ENCODE peak calls at places on chromosomes 4 and X, in ten cellular contexts. Y is heart left ventricle, W is sigmoid colon, P is transverse colon, Q is IMR-90, E is body of pancreas, G is uterus, V is ovary, R is gastrocnemius medialis, B is tibial nerve. H is an unnamed sample.
A peak's percentile ranks its signal among the peaks of the same experiment; 100 is the strongest.

GRCh38 chr4:177974461-177974860 is 532.2 kb upstream of the AGA start:
- DNase-seq in P (no peak), V (no peak), B (no peak), R (no peak), Q (peak; percentile 31), Y (no peak), W (no peak), E (no peak), G (no peak), H (no peak)

GRCh38 chr4:98446499-98447375 is 185.6 kb downstream of the RAP1GDS1 start:
- DNase-seq in Q (peak; percentile 31), V (no peak), R (peak; percentile 19), E (peak; percentile 10), G (no peak), B (no peak), Y (no peak), P (peak; percentile 45), W (no peak), H (no peak)

GRCh38 chrX:109537324-109537665 is 651 bp downstream of the NXT2 start:
- DNase-seq in W (no peak), G (no peak), Y (no peak), R (no peak), Q (peak; percentile 77), V (no peak), B (no peak), P (peak; percentile 42), E (peak; percentile 68), H (no peak)

GRCh38 chrX:53682885-53683555 is 3.5 kb downstream of the HUWE1 start:
- DNase-seq in Q (peak; percentile 50), P (peak; percentile 25), V (no peak), Y (peak; percentile 19), W (peak; percentile 65), B (no peak), R (peak; percentile 40), E (peak; percentile 24), G (no peak), H (no peak)

GRCh38 chrX:38694394-38694793 is 106.9 kb upstream of the MID1IP1 start:
- DNase-seq in Q (no peak), E (no peak), R (no peak), Y (no peak), P (no peak), W (no peak), G (no peak), B (no peak), V (no peak), H (no peak)

GRCh38 chr4:41304221-41304620 is 47.5 kb downstream of the UCHL1 start:
- DNase-seq in R (no peak), G (no peak), P (no peak), Q (no peak), B (no peak), Y (no peak), W (no peak), E (no peak), V (no peak), H (no peak)

GRCh38 chr4:165532976-165533375 is 154.2 kb downstream of the CPE start:
- DNase-seq in B (no peak), Q (no peak), E (no peak), P (no peak), R (no peak), G (no peak), Y (no peak), W (no peak), V (no peak), H (no peak)

GRCh38 chrX:111652719-111653118 is 28.3 kb upstream of the ALG13 start:
- DNase-seq in P (no peak), W (no peak), E (no peak), Q (no peak), Y (no peak), V (no peak), G (no peak), B (no peak), R (no peak), H (no peak)

GRCh38 chrX:11100281-11101035 is 10.7 kb upstream of the HCCS start:
- DNase-seq in W (peak; percentile 74), G (peak; percentile 30), R (no peak), Q (peak; percentile 80), Y (peak; percentile 16), V (peak; percentile 23), E (peak; percentile 33), B (no peak), P (peak; percentile 20), H (no peak)

GRCh38 chrX:134761788-134762187 is 103.5 kb upstream of the PLAC1 start:
- DNase-seq in Y (no peak), V (no peak), R (no peak), E (peak; percentile 15), B (no peak), W (no peak), P (no peak), G (no peak), Q (no peak), H (no peak)

GRCh38 chr4:6028168-6028567 is 9.9 kb upstream of the C4orf50 start:
- DNase-seq in Y (no peak), V (no peak), W (no peak), Q (no peak), P (no peak), G (no peak), E (no peak), R (no peak), B (no peak), H (no peak)
- H3K27ac ChIP-seq in Y (no peak overlapping the region), V (no peak overlapping the region), W (no peak overlapping the region), Q (no peak overlapping the region), P (no peak overlapping the region), G (no peak overlapping the region), E (no peak overlapping the region), R (no peak overlapping the region), B (no peak overlapping the region), H (peak overlapping the region; percentile 73)

GRCh38 chr4:18406220-18406619 is 384.7 kb upstream of the LCORL start:
- DNase-seq in P (no peak), Y (no peak), W (no peak), E (no peak), B (no peak), Q (no peak), G (no peak), R (no peak), V (no peak), H (no peak)

GRCh38 chr4:18401435-18401834 is 379.9 kb upstream of the LCORL start:
- DNase-seq in V (no peak), E (no peak), R (no peak), Y (no peak), G (no peak), W (no peak), B (no peak), Q (no peak), P (no peak), H (no peak)

GRCh38 chr4:18401868-18402267 is 380.3 kb upstream of the LCORL start:
- DNase-seq in Y (no peak), P (no peak), W (no peak), B (no peak), Q (no peak), G (no peak), E (no peak), R (no peak), V (no peak), H (no peak)

GRCh38 chr4:18404642-18405041 is 383.1 kb upstream of the LCORL start:
- DNase-seq in W (no peak), B (no peak), E (no peak), P (no peak), R (no peak), Y (no peak), G (no peak), V (no peak), Q (no peak), H (no peak)

GRCh38 chr4:18405054-18405453 is 383.5 kb upstream of the LCORL start:
- DNase-seq in P (no peak), R (no peak), G (no peak), W (no peak), E (no peak), V (no peak), Y (no peak), B (no peak), Q (no peak), H (no peak)
- H3K4me1 ChIP-seq in P (peaks cover 7% of the 10 kb centered on the region), R (no peaks in the 10 kb centered on the region), G (no peaks in the 10 kb centered on the region), W (no peaks in the 10 kb centered on the region), E (peaks cover 15% of the 10 kb centered on the region), V (no peaks in the 10 kb centered on the region), Y (no peaks in the 10 kb centered on the region), B (no peaks in the 10 kb centered on the region), Q (no peaks in the 10 kb centered on the region), H (no peaks in the 10 kb centered on the region)

DNA sequence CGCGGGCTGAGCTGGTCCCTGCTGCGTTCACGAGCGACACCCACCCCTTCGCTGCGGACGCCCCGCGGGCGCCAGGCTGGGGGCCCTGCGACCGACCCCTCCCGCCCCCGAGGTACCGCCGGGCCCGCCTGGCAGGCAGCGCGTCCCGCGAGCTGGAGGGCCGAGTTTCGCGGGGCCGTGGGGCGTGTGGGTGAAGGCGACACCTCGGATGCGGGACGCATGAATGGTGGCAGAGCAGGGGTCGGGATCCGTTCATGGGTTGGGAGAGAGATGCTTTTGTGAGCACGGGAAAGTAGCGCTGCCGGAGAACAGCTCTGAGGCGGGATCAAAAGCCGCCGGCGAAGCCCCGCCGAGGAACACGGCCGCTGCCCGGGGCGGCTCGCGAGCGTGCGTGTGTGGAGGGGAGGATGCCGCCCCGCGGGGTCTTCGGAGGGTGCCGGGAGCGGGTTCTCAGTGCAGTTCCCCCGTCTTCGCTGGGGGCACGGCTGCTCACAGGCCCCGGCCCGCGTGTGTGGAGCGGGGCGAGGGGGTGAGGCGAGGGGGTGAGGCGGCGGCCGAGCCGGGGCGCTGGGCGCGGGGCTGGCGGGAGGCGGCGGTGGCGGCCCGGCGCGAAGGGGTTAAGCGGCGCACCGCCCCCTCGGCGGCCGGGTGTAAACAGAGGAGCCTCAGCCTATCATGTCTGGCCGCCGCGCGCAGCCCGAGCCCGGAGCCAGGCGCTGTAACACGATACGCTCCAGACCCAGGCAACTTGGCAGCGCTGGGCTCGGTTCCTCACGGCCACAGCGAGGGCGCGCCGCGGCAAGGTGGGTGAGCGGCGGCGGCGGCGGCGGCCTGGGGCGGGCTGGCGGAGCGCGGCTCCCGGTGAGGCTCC is 205.3 kb downstream of the TENM3 start:
- DNase-seq in V (peak; percentile 90), G (peak; percentile 91), Y (peak; percentile 87), Q (peak; percentile 93), P (peak; percentile 77), R (peak; percentile 95), E (peak; percentile 98), B (peak; percentile 78), W (peak; percentile 98), H (peak; percentile 13)
- TF ChIP-seq POLR2A in V (peak; percentile 62), G (peak; percentile 64), Y (no peak), Q (peak; percentile 61), P (no peak), R (peak; percentile 69), E (peak; percentile 72), B (peak; percentile 68), W (no peak), H (no peak)

GRCh38 chr4:155759372-155760252 is 791 bp downstream of the GUCY1B1 start:
- DNase-seq in Q (peak; percentile 16), E (peak; percentile 68), V (peak; percentile 68), P (peak; percentile 23), R (peak; percentile 18), Y (peak; percentile 90), B (peak; percentile 13), G (peak; percentile 76), W (peak; percentile 89), H (no peak)
- H3K27ac ChIP-seq in Q (peak overlapping the region; percentile 28), E (peak overlapping the region; percentile 88), V (peak overlapping the region; percentile 18), P (peak overlapping the region; percentile 77), R (peak overlapping the region; percentile 80), Y (peak overlapping the region; percentile 90), B (peak overlapping the region; percentile 82), G (peak overlapping the region; percentile 95), W (peak overlapping the region; percentile 97), H (peak overlapping the region; percentile 86)

GRCh38 chrX:106932492-106932923 is 12.3 kb downstream of the CLDN2 start:
- DNase-seq in B (no peak), G (no peak), W (no peak), R (no peak), Q (peak; percentile 57), V (no peak), E (no peak), Y (no peak), P (no peak), H (no peak)
- H3K4me1 ChIP-seq in B (no peaks in the 10 kb centered on the region), G (no peaks in the 10 kb centered on the region), W (no peaks in the 10 kb centered on the region), R (no peaks in the 10 kb centered on the region), Q (peaks cover 10% of the 10 kb centered on the region), V (no peaks in the 10 kb centered on the region), E (peaks cover 47% of the 10 kb centered on the region), Y (no peaks in the 10 kb centered on the region), P (no peaks in the 10 kb centered on the region), H (no peaks in the 10 kb centered on the region)

H was measured in esophagus squamous epithelium.